ENCODE peak calls at places on chromosomes 4 and X, in eight cellular contexts. Y is cardiac fibroblast, D is heart right ventricle, A is neuronal stem cell, K is pons, N is SHP77, M is anterior cingulate cortex, L is astrocyte of the hippocampus. C is an unnamed sample.
A peak's percentile ranks its signal among the peaks of the same experiment; 100 is the strongest.

GRCh38 chrX:3757510-3758025 is 44.1 kb upstream of the PRKX start:
- DNase-seq in A (no peak), M (no peak), D (no peak), K (no peak), L (no peak), Y (no peak), N (no peak), C (no peak)

GRCh38 chr4:38673109-38673978 is 9.3 kb downstream of the KLF3 start:
- DNase-seq in A (no peak), L (no peak), K (no peak), N (no peak), D (peak; percentile 60), M (no peak), Y (peak; percentile 58), C (no peak)

GRCh38 chr4:42397635-42398447 is 553 bp downstream of the SHISA3 start:
- DNase-seq in Y (peak; percentile 47), K (no peak), N (no peak), D (no peak), A (peak; percentile 54), M (no peak), L (peak; percentile 67), C (no peak)

GRCh38 chr4:154927126-154927525 is 146.1 kb downstream of the RBM46 start:
- DNase-seq in L (no peak), A (no peak), K (no peak), Y (no peak), M (no peak), D (no peak), N (no peak), C (no peak)

GRCh38 chrX:71652405-71652804 is 14.9 kb upstream of the LOC101059915 start:
- DNase-seq in D (peak; percentile 27), A (peak; percentile 14), M (no peak), N (peak; percentile 23), Y (peak; percentile 64), K (peak; percentile 65), L (peak; percentile 61), C (peak; percentile 22)

GRCh38 chr4:54077812-54078211 is 13.4 kb upstream of the CHIC2 start:
- DNase-seq in D (no peak), A (no peak), K (no peak), L (no peak), Y (no peak), N (no peak), M (no peak), C (no peak)

GRCh38 chr4:24213936-24214335 is 324.1 kb upstream of the PPARGC1A start:
- DNase-seq in A (no peak), Y (no peak), N (no peak), K (no peak), D (no peak), M (no peak), L (no peak), C (no peak)

GRCh38 chrX:119981286-119982070 is 37.9 kb upstream of the NKAP start:
- DNase-seq in M (no peak), L (peak; percentile 48), Y (peak; percentile 36), K (peak; percentile 1), N (peak; percentile 6), D (no peak), A (no peak), C (peak; percentile 0)

GRCh38 chr4:5747746-5748365 is 36.9 kb downstream of the EVC start:
- DNase-seq in D (peak; percentile 53), K (no peak), N (no peak), L (peak; percentile 96), Y (peak; percentile 99), A (no peak), M (no peak), C (no peak)

GRCh38 chr4:47002593-47002992 is 9.2 kb upstream of the GABRA4 start:
- DNase-seq in L (peak; percentile 26), A (no peak), N (no peak), Y (peak; percentile 7), D (no peak), K (no peak), M (no peak), C (no peak)

GRCh38 chr4:158121203-158121586 is 51.6 kb downstream of the GASK1B start:
- DNase-seq in L (peak; percentile 86), Y (peak; percentile 99), M (no peak), K (no peak), A (no peak), D (peak; percentile 36), N (no peak), C (no peak)

GRCh38 chr4:21710212-21710843 is 238.2 kb downstream of the KCNIP4 start:
- DNase-seq in K (no peak), A (no peak), N (no peak), D (no peak), L (no peak), Y (no peak), M (no peak), C (no peak)

GRCh38 chr4:14994242-14994641 is 8.0 kb upstream of the CPEB2 start:
- DNase-seq in Y (no peak), A (no peak), L (peak; percentile 14), K (no peak), M (no peak), D (no peak), N (no peak), C (peak; percentile 59)

GRCh38 chr4:151940926-151941617 is 180.3 kb upstream of the GATB start:
- DNase-seq in K (no peak), N (no peak), A (no peak), M (no peak), Y (no peak), L (no peak), D (no peak), C (no peak)

GRCh38 chrX:74349387-74349786 is 45.4 kb downstream of the ZCCHC13 start:
- DNase-seq in L (peak; percentile 69), M (no peak), N (no peak), D (no peak), A (no peak), Y (peak; percentile 45), K (no peak), C (no peak)

GRCh38 chr4:11741190-11741652 is 312.5 kb upstream of the HS3ST1 start:
- DNase-seq in Y (peak; percentile 12), N (no peak), A (no peak), K (no peak), M (no peak), D (no peak), L (peak; percentile 31), C (no peak)

GRCh38 chr4:1337376-1337831 is 9.6 kb upstream of the UVSSA start:
- DNase-seq in L (no peak), M (no peak), A (no peak), K (no peak), N (no peak), D (no peak), Y (no peak), C (no peak)

GRCh38 chr4:4328206-4328605 is 38.2 kb downstream of the ZBTB49 start:
- DNase-seq in N (no peak), K (no peak), Y (no peak), M (no peak), L (no peak), D (no peak), A (no peak), C (no peak)

GRCh38 chrX:72526534-72527508 is 45.8 kb downstream of the HDAC8 start:
- DNase-seq in Y (peak; percentile 45), M (no peak), N (no peak), A (no peak), K (peak; percentile 1), L (peak; percentile 29), D (no peak), C (peak; percentile 29)

GRCh38 chr4:93182722-93183121 is 645.8 kb upstream of the ATOH1 start:
- DNase-seq in M (no peak), N (no peak), A (no peak), Y (no peak), D (no peak), L (peak; percentile 46), K (peak; percentile 10), C (no peak)

GRCh38 chr4:5874811-5875465 is 17.9 kb downstream of the CRMP1 start:
- DNase-seq in L (peak; percentile 66), D (no peak), A (no peak), Y (peak; percentile 7), N (no peak), K (peak; percentile 47), M (peak; percentile 45), C (no peak)

GRCh38 chr4:7160439-7160838 is 31.9 kb upstream of the SORCS2 start:
- DNase-seq in A (no peak), D (no peak), K (peak; percentile 70), M (peak; percentile 56), L (no peak), Y (no peak), N (no peak), C (no peak)

GRCh38 chr4:41098093-41098492 is 116.2 kb downstream of the APBB2 start:
- DNase-seq in L (no peak), Y (no peak), A (no peak), N (no peak), D (no peak), K (no peak), M (no peak), C (no peak)

GRCh38 chrX:630007-630921 is at the start of gene SHOX:
- DNase-seq in L (no peak), D (no peak), Y (no peak), A (no peak), N (no peak), M (no peak), K (no peak), C (no peak)

GRCh38 chrX:136794080-136794479 is 13.3 kb upstream of the ARHGEF6 start:
- DNase-seq in Y (no peak), K (no peak), D (no peak), A (no peak), L (no peak), N (no peak), M (no peak), C (no peak)

GRCh38 chr4:111984169-111984873 is 160.9 kb upstream of the FAM241A start:
- DNase-seq in N (no peak), D (no peak), L (no peak), M (no peak), A (no peak), Y (no peak), K (no peak), C (no peak)

GRCh38 chr4:128351502-128351901 is 63.9 kb upstream of the PGRMC2 start:
- DNase-seq in K (no peak), M (no peak), A (no peak), L (no peak), N (no peak), D (no peak), Y (no peak), C (no peak)

GRCh38 chr4:55033296-55033695 is 92.1 kb downstream of the KDR start:
- DNase-seq in N (no peak), D (no peak), K (no peak), A (no peak), M (no peak), Y (no peak), L (peak; percentile 20), C (no peak)

GRCh38 chr4:107896651-107897050 is 34.7 kb upstream of the CYP2U1 start:
- DNase-seq in M (no peak), A (no peak), N (no peak), Y (no peak), D (no peak), K (no peak), L (no peak), C (no peak)

GRCh38 chr4:142036795-142037583 is 400.6 kb downstream of the IL15 start:
- DNase-seq in D (no peak), M (no peak), Y (no peak), N (no peak), A (no peak), K (no peak), L (no peak), C (no peak)

GRCh38 chr4:175641053-175641452 is 171.0 kb downstream of the GPM6A start:
- DNase-seq in A (no peak), Y (no peak), D (no peak), N (no peak), L (no peak), M (no peak), K (no peak), C (no peak)

GRCh38 chr4:21454831-21455230 is 493.7 kb downstream of the KCNIP4 start:
- DNase-seq in A (no peak), D (no peak), Y (no peak), N (no peak), M (no peak), K (no peak), L (no peak), C (no peak)

GRCh38 chr4:151659631-151660030 is 101.2 kb downstream of the GATB start:
- DNase-seq in K (peak; percentile 25), M (no peak), L (peak; percentile 88), D (no peak), Y (no peak), N (no peak), A (no peak), C (no peak)

GRCh38 chr4:153060191-153060590 is 124.1 kb downstream of the FHDC1 start:
- DNase-seq in Y (no peak), A (no peak), M (no peak), K (no peak), L (no peak), D (no peak), N (no peak), C (no peak)